ENCODE peak calls at places on chromosomes 12 and 14, in six cellular contexts. C is body of pancreas, Z is breast epithelium, T is foreskin keratinocyte, U is uterus, L is astrocyte. S is an unnamed sample.

GRCh38 chr14:22159968-22160367 is 429.1 kb downstream of the DAD1 start:
- DNase-seq in C (no peak), Z (no peak), T (peak), U (no peak), L (no peak), S (no peak)

GRCh38 chr14:102262894-102263462 is 42.0 kb downstream of the MOK start:
- DNase-seq in C (no peak), Z (no peak), T (peak), U (no peak), L (peak), S (peak)

GRCh38 chr14:95257521-95257920 is 62.2 kb downstream of the CLMN start:
- DNase-seq in C (no peak), Z (no peak), T (no peak), U (no peak), L (no peak), S (no peak)

GRCh38 chr14:101230161-101230850 is 326.8 kb upstream of the RTL1 start:
- DNase-seq in C (no peak), Z (no peak), T (no peak), U (peak), L (no peak), S (no peak)

GRCh38 chr14:22112004-22112403 is 438.4 kb upstream of the OR4E1 start:
- DNase-seq in C (no peak), Z (no peak), T (no peak), U (no peak), L (no peak), S (no peak)

GRCh38 chr12:107554941-107555340 is 130.7 kb upstream of the PWP1 start:
- DNase-seq in C (no peak), Z (no peak), T (no peak), U (no peak), L (no peak), S (no peak)

GRCh38 chr12:12278899-12279298 is 12.1 kb upstream of the LRP6 start:
- DNase-seq in C (no peak), Z (no peak), T (no peak), U (no peak), L (peak), S (no peak)

GRCh38 chr14:65419593-65420252 is 7.2 kb downstream of the FUT8 start:
- DNase-seq in C (no peak), Z (no peak), T (no peak), U (no peak), L (no peak), S (no peak)

GRCh38 chr14:98984719-98985041 is 287.3 kb downstream of the BCL11B start:
- DNase-seq in C (no peak), Z (no peak), T (no peak), U (no peak), L (no peak), S (no peak)

GRCh38 chr12:98644433-98644711 is 216 bp downstream of the IKBIP start:
- DNase-seq in C (no peak), Z (peak), T (peak), U (no peak), L (no peak), S (no peak)

GRCh38 chr14:23793532-23793931 is 157.4 kb downstream of the DHRS2 start:
- DNase-seq in C (peak), Z (no peak), T (no peak), U (no peak), L (no peak), S (no peak)

GRCh38 chr12:111037047-111037446 is 116.7 kb upstream of the MYL2 start:
- DNase-seq in C (peak), Z (no peak), T (no peak), U (no peak), L (no peak), S (no peak)

GRCh38 chr14:80518173-80518572 is 306.9 kb upstream of the DIO2 start:
- DNase-seq in C (no peak), Z (no peak), T (peak), U (no peak), L (no peak), S (no peak)

GRCh38 chr14:47555333-47555732 is 120.1 kb downstream of the MDGA2 start:
- DNase-seq in C (no peak), Z (no peak), T (no peak), U (no peak), L (peak), S (no peak)

GRCh38 chr12:122006186-122006926 is 15.3 kb upstream of the BCL7A start:
- DNase-seq in C (no peak), Z (no peak), T (no peak), U (no peak), L (no peak), S (no peak)

GRCh38 chr12:93453633-93454032 is 11.9 kb upstream of the UBE2N start:
- DNase-seq in C (no peak), Z (no peak), T (peak), U (no peak), L (peak), S (no peak)

GRCh38 chr14:21940887-21941855 is 267.6 kb upstream of the OR4E1 start:
- DNase-seq in C (peak), Z (no peak), T (peak), U (no peak), L (no peak), S (no peak)

GRCh38 chr12:65156366-65156831 is 13.0 kb upstream of the LEMD3 start:
- DNase-seq in C (no peak), Z (no peak), T (peak), U (no peak), L (no peak), S (no peak)

GRCh38 chr12:24839268-24839791 is 109.6 kb downstream of the BCAT1 start:
- DNase-seq in C (no peak), Z (no peak), T (no peak), U (no peak), L (peak), S (no peak)

GRCh38 chr14:33899723-33900341 is 51.0 kb downstream of the EGLN3 start:
- DNase-seq in C (no peak), Z (no peak), T (no peak), U (no peak), L (no peak), S (no peak)

GRCh38 chr14:100106260-100106659 is 41.0 kb downstream of the EVL start:
- DNase-seq in C (no peak), Z (no peak), T (no peak), U (no peak), L (no peak), S (no peak)

GRCh38 chr12:53182836-53183235 is 2.1 kb upstream of the CSAD start:
- DNase-seq in C (no peak), Z (no peak), T (no peak), U (no peak), L (no peak), S (no peak)

GRCh38 chr14:58315606-58316005 is 17.3 kb downstream of the ARID4A start:
- DNase-seq in C (no peak), Z (no peak), T (peak), U (no peak), L (peak), S (peak)

GRCh38 chr14:40859065-40859464 is 747.6 kb upstream of the LRFN5 start:
- DNase-seq in C (no peak), Z (no peak), T (no peak), U (no peak), L (no peak), S (no peak)

GRCh38 chr14:49641697-49642129 is 6.7 kb upstream of the DNAAF2 start:
- DNase-seq in C (peak), Z (no peak), T (no peak), U (no peak), L (peak), S (no peak)

GRCh38 chr12:23133471-23133870 is 508.5 kb downstream of the ETNK1 start:
- DNase-seq in C (no peak), Z (no peak), T (peak), U (no peak), L (no peak), S (no peak)

DNA sequence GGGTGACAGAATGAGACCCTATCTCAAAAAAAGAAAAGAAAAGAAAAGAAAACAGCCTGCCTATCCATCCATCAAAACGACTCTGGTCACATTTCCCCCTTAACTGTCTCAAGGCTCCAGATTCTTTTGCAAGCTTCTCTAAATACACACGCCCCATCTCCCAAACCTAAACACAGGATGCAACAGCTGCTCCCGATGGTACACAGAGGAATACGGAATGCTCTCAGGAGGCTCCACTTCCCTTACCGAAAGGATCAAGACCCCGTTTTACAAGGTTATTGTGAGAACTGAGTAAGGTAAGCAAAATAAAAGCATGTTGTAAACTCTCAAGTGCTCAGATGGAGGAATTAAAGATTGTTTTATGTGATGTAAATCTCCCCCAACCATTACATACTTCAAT is 62.3 kb downstream of the NT5DC3 start:
- DNase-seq in C (no peak), Z (no peak), T (no peak), U (no peak), L (no peak), S (no peak)
- H3K27ac ChIP-seq in C (no peak), Z (no peak), T (no peak), U (no peak), L (no peak), S (no peak)

GRCh38 chr14:91412939-91413338 is 4.7 kb downstream of the CCDC88C start:
- DNase-seq in C (no peak), Z (no peak), T (no peak), U (no peak), L (no peak), S (no peak)
- H3K27ac ChIP-seq in C (peak), Z (no peak), T (no peak), U (no peak), L (no peak), S (no peak)

DNA sequence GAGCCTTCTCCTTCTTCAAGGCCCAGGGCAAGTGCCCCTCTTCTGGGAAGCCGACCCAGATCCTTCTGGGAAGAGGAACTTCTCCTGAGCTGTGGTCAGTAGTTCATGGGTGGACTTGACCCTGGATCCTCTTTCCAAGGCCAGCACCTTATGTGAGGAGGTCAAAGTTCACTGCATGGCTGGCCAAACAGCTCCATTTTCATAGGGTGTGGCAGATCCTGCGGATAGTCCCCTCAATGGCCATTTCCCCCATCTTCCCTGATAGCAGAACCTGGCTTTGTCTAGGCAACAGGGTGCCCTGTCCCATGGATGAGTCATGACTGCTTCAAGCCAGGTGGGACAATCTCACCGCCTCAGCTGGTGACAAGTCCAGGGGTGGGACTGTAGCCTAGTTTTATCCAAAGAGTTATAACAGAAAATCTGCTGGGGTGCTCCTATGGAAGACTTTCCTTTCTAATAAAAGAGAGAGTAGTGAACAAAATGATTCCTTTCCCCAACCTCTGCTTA is 10.3 kb downstream of the ASB2 start:
- DNase-seq in C (no peak), Z (no peak), T (no peak), U (no peak), L (no peak), S (no peak)
- H3K27ac ChIP-seq in C (no peak), Z (peak), T (no peak), U (peak), L (peak), S (peak)

GRCh38 chr14:78763746-78764145 is 593.6 kb downstream of the NRXN3 start:
- DNase-seq in C (no peak), Z (no peak), T (no peak), U (no peak), L (no peak), S (no peak)
- H3K27ac ChIP-seq in C (peak), Z (no peak), T (no peak), U (no peak), L (peak), S (peak)

GRCh38 chr14:105484997-105485393 is 1.7 kb upstream of the CRIP1 start:
- DNase-seq in C (no peak), Z (no peak), T (no peak), U (no peak), L (no peak), S (no peak)

GRCh38 chr14:105481886-105482454 is 4.7 kb upstream of the CRIP1 start:
- DNase-seq in C (peak), Z (peak), T (peak), U (peak), L (peak), S (peak)

GRCh38 chr14:105484069-105484996 is 2.4 kb upstream of the CRIP1 start:
- DNase-seq in C (no peak), Z (no peak), T (no peak), U (peak), L (no peak), S (no peak)

GRCh38 chr14:105482486-105483110 is 4.1 kb upstream of the CRIP1 start:
- DNase-seq in C (no peak), Z (no peak), T (no peak), U (no peak), L (no peak), S (no peak)

DNA sequence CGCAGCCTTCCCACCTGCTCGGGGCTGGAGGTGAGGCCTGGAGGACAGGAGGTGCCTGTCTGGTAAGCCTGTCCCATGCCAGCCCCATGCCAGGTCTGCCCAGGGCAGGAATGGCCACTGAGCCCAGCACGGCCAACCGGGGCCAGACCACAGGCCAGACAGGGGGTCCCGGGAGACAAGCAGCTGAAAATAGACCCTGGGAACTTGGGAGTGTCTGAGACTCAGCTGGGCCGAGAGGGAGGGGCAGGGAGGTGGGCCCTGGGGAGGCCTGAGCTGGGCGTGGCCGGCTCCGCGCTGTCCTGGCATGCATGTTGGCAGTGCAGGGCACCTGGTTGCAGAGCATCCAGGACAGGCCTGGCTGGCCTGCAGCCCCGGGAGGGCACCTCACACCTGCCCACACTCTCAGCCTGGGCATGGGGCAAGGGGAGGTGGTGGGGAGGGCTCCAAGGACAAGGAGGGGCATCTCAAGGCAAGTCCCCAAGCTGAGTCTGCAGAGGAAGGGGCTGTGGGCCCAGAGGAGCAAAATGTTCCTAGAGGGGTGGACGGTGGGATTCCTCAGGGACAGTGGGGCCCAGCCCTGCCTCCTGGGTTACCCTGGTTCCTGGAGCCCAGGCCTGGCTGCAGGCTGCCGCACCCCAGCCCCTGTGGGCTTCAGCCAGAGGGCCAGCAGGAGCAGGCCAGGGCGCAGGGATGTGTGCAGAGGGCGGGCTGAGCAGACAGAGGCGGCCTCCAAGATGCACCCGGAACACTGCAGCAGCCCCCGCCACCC is 3.2 kb upstream of the CRIP1 start:
- DNase-seq in C (no peak), Z (peak), T (peak), U (no peak), L (no peak), S (no peak)
- H3K27ac ChIP-seq in C (peak), Z (peak), T (no peak), U (peak), L (no peak), S (no peak)

GRCh38 chr12:54220567-54220966 is 31.8 kb upstream of the SMUG1 start:
- DNase-seq in C (no peak), Z (no peak), T (no peak), U (no peak), L (no peak), S (no peak)

GRCh38 chr12:54222609-54223008 is 33.8 kb upstream of the SMUG1 start:
- DNase-seq in C (no peak), Z (no peak), T (peak), U (no peak), L (peak), S (no peak)

GRCh38 chr12:54221402-54221984 is 32.7 kb upstream of the SMUG1 start:
- DNase-seq in C (no peak), Z (no peak), T (no peak), U (no peak), L (no peak), S (no peak)

GRCh38 chr12:54217774-54218221 is 29.0 kb upstream of the SMUG1 start:
- DNase-seq in C (no peak), Z (no peak), T (peak), U (no peak), L (no peak), S (no peak)

DNA sequence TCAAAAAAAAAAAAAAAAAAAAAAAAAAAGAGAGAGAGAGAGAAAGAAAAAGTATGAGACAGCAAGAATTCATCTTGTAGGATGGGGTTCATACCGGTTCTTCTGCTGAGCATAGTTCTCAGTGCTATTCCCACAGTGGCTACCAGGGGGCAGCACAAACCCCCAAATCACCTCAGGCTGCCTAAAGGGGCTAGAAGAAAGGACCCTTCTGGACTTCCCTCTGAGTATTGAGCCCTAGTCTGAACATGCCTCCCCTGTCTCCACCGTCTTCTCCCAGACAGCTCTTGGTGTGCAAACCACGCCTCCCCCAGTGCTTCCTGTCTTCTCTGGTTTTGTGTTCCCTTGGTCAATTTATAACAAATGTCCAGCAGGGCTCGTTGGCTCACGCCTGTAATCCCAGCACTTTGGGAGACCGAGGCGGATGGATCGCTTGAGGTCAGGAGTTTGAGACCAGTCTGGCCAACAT is 31.3 kb upstream of the SMUG1 start:
- DNase-seq in C (peak), Z (peak), T (peak), U (peak), L (peak), S (no peak)
- H3K27ac ChIP-seq in C (no peak), Z (no peak), T (peak), U (no peak), L (no peak), S (no peak)

DNA sequence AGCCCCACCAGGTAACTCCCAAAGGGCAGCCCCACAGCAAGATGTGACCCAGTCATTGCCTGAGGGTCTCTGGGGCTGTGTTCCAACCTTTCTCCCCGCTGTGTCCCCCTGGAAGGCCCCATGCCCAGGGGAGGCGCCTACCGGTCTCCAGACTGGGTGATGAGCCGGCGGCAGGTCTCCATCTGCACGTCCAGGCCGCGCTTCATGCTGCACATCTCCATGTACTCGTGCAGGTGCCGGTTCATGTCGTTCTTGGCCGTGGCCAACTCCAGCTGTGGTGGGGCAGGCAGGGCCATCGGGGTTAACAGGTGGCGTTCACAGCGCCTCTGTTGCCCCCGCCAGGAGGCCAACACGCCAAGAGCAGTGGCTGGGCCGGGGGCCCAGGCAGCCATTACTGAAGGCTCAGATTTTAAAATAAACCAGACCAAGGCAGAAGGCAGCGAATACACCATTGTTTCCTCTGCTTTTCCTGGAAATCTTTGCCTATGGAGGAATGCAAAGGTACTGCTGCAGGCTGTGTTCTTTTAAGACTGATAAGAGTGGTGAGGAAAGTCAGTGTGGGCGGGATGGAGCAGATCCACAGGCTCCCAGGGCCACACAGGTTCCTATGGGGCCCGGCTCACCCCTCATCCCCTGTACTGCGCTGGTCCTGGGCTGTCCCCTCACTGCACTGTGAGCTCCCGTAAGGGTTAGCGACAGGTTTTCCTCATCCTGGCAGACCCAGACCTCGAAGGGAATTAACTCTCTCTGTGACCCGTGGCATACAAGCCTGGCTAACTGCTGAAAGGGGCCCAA is 7.3 kb downstream of the GAPDH start:
- DNase-seq in C (no peak), Z (no peak), T (no peak), U (no peak), L (no peak), S (no peak)
- H3K27ac ChIP-seq in C (no peak), Z (peak), T (no peak), U (peak), L (peak), S (peak)

DNA sequence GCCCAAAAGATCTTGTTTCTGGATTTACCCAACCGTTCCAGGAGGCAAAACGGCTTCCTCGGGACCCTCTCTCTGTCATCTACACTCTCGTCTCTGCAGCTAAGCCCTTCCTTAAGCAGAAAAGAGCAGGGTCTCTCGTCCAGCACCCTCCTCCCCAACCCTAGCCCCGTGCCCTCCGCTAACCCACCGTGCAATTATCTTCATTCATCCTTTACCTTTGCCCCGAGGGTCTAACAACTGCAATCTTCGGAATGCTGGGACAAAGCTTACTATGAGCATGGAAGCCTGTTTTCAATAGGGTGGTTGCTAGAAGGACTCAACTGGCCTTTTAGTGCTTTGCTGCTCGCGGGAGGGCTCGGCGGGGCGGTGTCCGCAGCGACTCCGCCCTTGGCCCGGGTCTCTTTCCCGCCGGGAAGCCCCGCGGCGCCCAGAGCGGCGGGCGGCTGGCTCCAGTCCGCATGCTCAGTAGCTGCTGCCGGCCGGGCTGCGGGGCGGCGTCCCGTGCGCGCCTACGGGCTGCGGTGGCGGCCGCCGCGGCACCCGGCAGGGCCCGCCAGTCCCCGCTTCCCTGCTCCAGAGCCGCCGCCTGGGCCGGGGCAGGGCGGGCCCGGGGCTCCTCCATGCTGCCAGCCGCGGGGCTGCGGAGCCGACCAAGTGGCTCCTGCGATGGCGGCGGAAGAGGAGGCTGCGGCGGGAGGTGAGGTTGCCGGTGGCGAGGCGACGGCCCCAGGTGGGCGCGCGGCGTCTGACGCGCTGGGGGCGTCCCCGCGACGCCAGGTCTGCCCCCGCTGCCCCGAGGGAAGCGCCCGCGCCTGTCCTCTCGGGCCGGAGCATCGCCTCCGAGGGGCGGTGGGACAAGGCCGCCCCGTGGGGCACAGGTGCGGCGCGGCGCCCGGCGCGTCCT is at the start of gene BMAL2:
- DNase-seq in C (peak), Z (no peak), T (no peak), U (peak), L (peak), S (no peak)
- H3K27ac ChIP-seq in C (peak), Z (no peak), T (peak), U (peak), L (peak), S (peak)

S was measured in epithelial cell of prostate.